ENCODE peak calls at places on chromosome 1, in seven cellular contexts. One of them, this sample, is unnamed.

GRCh38 chr1:179229214-179230140 is at the start of gene ABL2:
- DNase-seq in right atrium auricular region: no peak
- DNase-seq in sigmoid colon: peak; percentile 69
- DNase-seq in A673: peak; percentile 74
- DNase-seq in GM12892: peak; percentile 69
- DNase-seq in HTR-8/SVneo: peak; percentile 81
- DNase-seq in occipital lobe: peak; percentile 46
- DNase-seq in this sample: peak; percentile 80

GRCh38 chr1:27007909-27008582 is 4.6 kb downstream of the TENT5B start:
- DNase-seq in right atrium auricular region: no peak
- DNase-seq in sigmoid colon: no peak
- DNase-seq in A673: no peak
- DNase-seq in GM12892: no peak
- DNase-seq in HTR-8/SVneo: no peak
- DNase-seq in occipital lobe: no peak
- DNase-seq in this sample: no peak

GRCh38 chr1:24414884-24415333 is 693 bp upstream of the NIPAL3 start:
- DNase-seq in right atrium auricular region: no peak
- DNase-seq in sigmoid colon: no peak
- DNase-seq in A673: peak; percentile 28
- DNase-seq in GM12892: no peak
- DNase-seq in HTR-8/SVneo: no peak
- DNase-seq in occipital lobe: no peak
- DNase-seq in this sample: no peak

GRCh38 chr1:225892307-225892706 is 3.4 kb upstream of the LEFTY1 start:
- DNase-seq in right atrium auricular region: no peak
- DNase-seq in sigmoid colon: no peak
- DNase-seq in A673: no peak
- DNase-seq in GM12892: no peak
- DNase-seq in HTR-8/SVneo: no peak
- DNase-seq in occipital lobe: no peak
- DNase-seq in this sample: no peak

GRCh38 chr1:109151146-109151545 is 37.2 kb downstream of the ELAPOR1 start:
- DNase-seq in right atrium auricular region: no peak
- DNase-seq in sigmoid colon: no peak
- DNase-seq in A673: no peak
- DNase-seq in GM12892: no peak
- DNase-seq in HTR-8/SVneo: peak; percentile 21
- DNase-seq in occipital lobe: peak; percentile 59
- DNase-seq in this sample: no peak

GRCh38 chr1:184150776-184151531 is 99.4 kb downstream of the TSEN15 start:
- DNase-seq in right atrium auricular region: peak; percentile 73
- DNase-seq in sigmoid colon: no peak
- DNase-seq in A673: peak; percentile 62
- DNase-seq in GM12892: no peak
- DNase-seq in HTR-8/SVneo: no peak
- DNase-seq in occipital lobe: no peak
- DNase-seq in this sample: no peak

GRCh38 chr1:39980555-39981313 is 25.8 kb downstream of the MFSD2A start:
- DNase-seq in right atrium auricular region: no peak
- DNase-seq in sigmoid colon: no peak
- DNase-seq in A673: no peak
- DNase-seq in GM12892: no peak
- DNase-seq in HTR-8/SVneo: no peak
- DNase-seq in occipital lobe: no peak
- DNase-seq in this sample: no peak

GRCh38 chr1:20402585-20403422 is 83.2 kb downstream of the CAMK2N1 start:
- DNase-seq in right atrium auricular region: no peak
- DNase-seq in sigmoid colon: no peak
- DNase-seq in A673: no peak
- DNase-seq in GM12892: no peak
- DNase-seq in HTR-8/SVneo: no peak
- DNase-seq in occipital lobe: no peak
- DNase-seq in this sample: no peak

GRCh38 chr1:224392411-224393249 is 36.0 kb downstream of the CNIH4 start:
- DNase-seq in right atrium auricular region: no peak
- DNase-seq in sigmoid colon: no peak
- DNase-seq in A673: no peak
- DNase-seq in GM12892: no peak
- DNase-seq in HTR-8/SVneo: no peak
- DNase-seq in occipital lobe: no peak
- DNase-seq in this sample: no peak

GRCh38 chr1:166174108-166174507 is 7.3 kb upstream of the FAM78B start:
- DNase-seq in right atrium auricular region: no peak
- DNase-seq in sigmoid colon: no peak
- DNase-seq in A673: peak; percentile 21
- DNase-seq in GM12892: no peak
- DNase-seq in HTR-8/SVneo: no peak
- DNase-seq in occipital lobe: no peak
- DNase-seq in this sample: no peak